ENCODE peak calls at places on chromosomes 3 and 15, in nine cellular contexts. F is iris pigment epithelial cell; A is activated naive CD4-positive, alpha-beta T cell treated with Interleukin-2 at 50 U/mL for 16 hours; W is body of pancreas; I is HEK293T; C is right cardiac atrium; K is pons; S is renal cortical epithelial cell; J is fibroblast of pulmonary artery. U is an unnamed sample.

GRCh38 chr3:37864904-37865303 is 3.2 kb downstream of the CTDSPL start:
- DNase-seq in K (no peak), A (no peak), W (no peak), F (no peak), J (no peak), I (no peak), C (no peak), S (no peak), U (no peak)

GRCh38 chr3:58308728-58309127 is 2.4 kb downstream of the HTD2 start:
- DNase-seq in I (no peak), C (no peak), K (no peak), S (no peak), F (peak; percentile 17), W (peak; percentile 27), A (no peak), J (peak; percentile 29), U (no peak)

GRCh38 chr3:184553385-184553784 is 8.2 kb upstream of the EPHB3 start:
- DNase-seq in W (no peak), I (no peak), A (no peak), C (no peak), S (no peak), K (peak; percentile 57), J (no peak), F (no peak), U (peak; percentile 36)

GRCh38 chr3:35200056-35200455 is 439.3 kb upstream of the ARPP21 start:
- DNase-seq in C (no peak), F (peak; percentile 38), A (no peak), K (no peak), J (peak; percentile 75), S (peak; percentile 78), W (no peak), I (no peak), U (no peak)

GRCh38 chr3:62139957-62140356 is 233.4 kb downstream of the FEZF2 start:
- DNase-seq in W (no peak), F (peak; percentile 94), A (no peak), C (no peak), J (peak; percentile 64), K (no peak), S (peak; percentile 53), I (no peak), U (no peak)

GRCh38 chr3:175255698-175256097 is 396.6 kb downstream of the NAALADL2 start:
- DNase-seq in K (no peak), S (peak; percentile 68), A (no peak), F (peak; percentile 77), I (no peak), J (peak; percentile 70), C (no peak), W (no peak), U (no peak)

GRCh38 chr3:117558681-117559080 is 849.1 kb downstream of the TUSC7 start:
- DNase-seq in K (no peak), C (no peak), W (no peak), I (no peak), A (no peak), J (no peak), S (peak; percentile 68), F (no peak), U (no peak)

GRCh38 chr15:25177955-25178801 is 223.4 kb downstream of the SNRPN start:
- DNase-seq in A (no peak), W (peak; percentile 4), F (no peak), S (no peak), K (no peak), J (no peak), C (peak; percentile 33), I (no peak), U (peak; percentile 6)

GRCh38 chr15:25862469-25863066 is 559 bp downstream of the ATP10A start:
- DNase-seq in K (no peak), C (peak; percentile 60), F (no peak), S (no peak), A (peak; percentile 53), J (peak; percentile 12), W (no peak), I (no peak), U (no peak)

GRCh38 chr3:120764206-120764605 is 21.7 kb downstream of the GTF2E1 start:
- DNase-seq in K (no peak), J (no peak), F (no peak), C (no peak), A (no peak), I (peak; percentile 18), W (no peak), S (no peak), U (no peak)

GRCh38 chr3:112321867-112322652 is 10.9 kb upstream of the CD200 start:
- DNase-seq in J (no peak), C (no peak), F (no peak), S (no peak), I (no peak), W (no peak), A (no peak), K (no peak), U (no peak)

GRCh38 chr3:67109651-67110204 is 111.6 kb downstream of the KBTBD8 start:
- DNase-seq in C (no peak), A (no peak), K (peak; percentile 42), F (peak; percentile 82), J (peak; percentile 79), W (no peak), I (no peak), S (peak; percentile 66), U (no peak)

GRCh38 chr3:183253961-183254815 is 1.1 kb downstream of the B3GNT5 start:
- DNase-seq in F (peak; percentile 32), A (peak; percentile 18), K (no peak), J (peak; percentile 46), I (peak; percentile 22), C (peak; percentile 74), W (peak; percentile 62), S (no peak), U (no peak)

GRCh38 chr3:51773529-51773928 is 5.5 kb downstream of the IQCF6 start:
- DNase-seq in C (no peak), K (no peak), A (no peak), W (no peak), S (no peak), I (no peak), J (no peak), F (no peak), U (no peak)

GRCh38 chr3:10783360-10784346 is 32.4 kb upstream of the SLC6A11 start:
- DNase-seq in F (peak; percentile 36), C (no peak), A (no peak), S (peak; percentile 16), K (peak; percentile 58), J (peak; percentile 40), W (no peak), I (peak; percentile 56), U (peak; percentile 32)

GRCh38 chr15:62163847-62164499 is 1.1 kb downstream of the C2CD4B start:
- DNase-seq in K (no peak), W (peak; percentile 35), J (peak; percentile 30), I (peak; percentile 12), C (peak; percentile 60), F (no peak), S (no peak), A (peak; percentile 3), U (no peak)

GRCh38 chr3:110106805-110107204 is 769.5 kb upstream of the DPPA4 start:
- DNase-seq in A (no peak), J (peak; percentile 45), S (no peak), K (no peak), W (no peak), I (no peak), C (no peak), F (peak; percentile 49), U (no peak)

GRCh38 chr3:36197176-36197575 is 183.1 kb upstream of the STAC start:
- DNase-seq in C (no peak), A (no peak), I (no peak), F (no peak), W (no peak), K (no peak), S (no peak), J (no peak), U (no peak)

GRCh38 chr3:46372492-46373359 is 2.0 kb downstream of the CCR5 start:
- DNase-seq in W (no peak), J (peak; percentile 27), C (no peak), K (peak; percentile 58), F (peak; percentile 42), I (peak; percentile 32), S (peak; percentile 21), A (no peak), U (no peak)

GRCh38 chr15:101135532-101136166 is 116.2 kb downstream of the CHSY1 start:
- DNase-seq in W (no peak), C (no peak), I (no peak), S (no peak), J (no peak), K (no peak), F (no peak), A (no peak), U (no peak)

GRCh38 chr15:63473999-63474809 is 30.2 kb upstream of the USP3 start:
- DNase-seq in W (peak; percentile 41), I (no peak), J (peak; percentile 45), A (peak; percentile 68), K (no peak), C (no peak), F (peak; percentile 93), S (peak; percentile 98), U (no peak)

GRCh38 chr3:43791246-43791645 is 100.5 kb downstream of the ABHD5 start:
- DNase-seq in I (no peak), J (no peak), S (no peak), F (no peak), K (no peak), C (no peak), W (no peak), A (no peak), U (no peak)

GRCh38 chr3:177827517-177828249 is 630.4 kb upstream of the TBL1XR1 start:
- DNase-seq in A (no peak), C (no peak), K (no peak), I (no peak), F (peak; percentile 98), S (peak; percentile 98), J (peak; percentile 88), W (peak; percentile 29), U (no peak)

GRCh38 chr3:44833394-44833793 is 28.3 kb upstream of the TMEM42 start:
- DNase-seq in C (peak; percentile 32), F (no peak), J (no peak), K (no peak), W (no peak), A (no peak), I (no peak), S (no peak), U (no peak)

GRCh38 chr15:89367485-89368451 is 33.1 kb upstream of the POLG start:
- DNase-seq in I (no peak), K (peak; percentile 50), C (peak; percentile 67), F (no peak), S (no peak), J (no peak), A (no peak), W (no peak), U (peak; percentile 88)

GRCh38 chr15:44676676-44677075 is 13.2 kb upstream of the SPG11 start:
- DNase-seq in C (no peak), F (no peak), A (peak; percentile 47), W (no peak), J (no peak), S (peak; percentile 2), K (no peak), I (no peak), U (no peak)